ENCODE peak calls at places on chromosome 9, in seven cellular contexts. One of them, this sample, is unnamed.

GRCh38 chr9:134175808-134176598 is 11.6 kb upstream of the RNU6ATAC start:
- DNase-seq in mesenchymal stem cell: no peak
- DNase-seq in H9: no peak
- DNase-seq in neuronal stem cell: no peak
- DNase-seq in mesendoderm: no peak
- DNase-seq in H1: no peak
- DNase-seq in trophoblast cell: no peak
- DNase-seq in this sample: no peak

GRCh38 chr9:522658-523057 is 308.0 kb downstream of the DOCK8 start:
- DNase-seq in mesenchymal stem cell: no peak
- DNase-seq in H9: no peak
- DNase-seq in neuronal stem cell: no peak
- DNase-seq in mesendoderm: no peak
- DNase-seq in H1: no peak
- DNase-seq in trophoblast cell: no peak
- DNase-seq in this sample: no peak

GRCh38 chr9:88786291-88787054 is 204.8 kb upstream of the S1PR3 start:
- DNase-seq in mesenchymal stem cell: no peak
- DNase-seq in H9: no peak
- DNase-seq in neuronal stem cell: no peak
- DNase-seq in mesendoderm: no peak
- DNase-seq in H1: peak; percentile 33
- DNase-seq in trophoblast cell: no peak
- DNase-seq in this sample: peak; percentile 24

GRCh38 chr9:82117025-82117424 is 128.5 kb downstream of the SPATA31D1 start:
- DNase-seq in mesenchymal stem cell: no peak
- DNase-seq in H9: no peak
- DNase-seq in neuronal stem cell: no peak
- DNase-seq in mesendoderm: no peak
- DNase-seq in H1: no peak
- DNase-seq in trophoblast cell: no peak
- DNase-seq in this sample: no peak

GRCh38 chr9:31259824-31260223 is 1124.6 kb upstream of the ACO1 start:
- DNase-seq in mesenchymal stem cell: no peak
- DNase-seq in H9: no peak
- DNase-seq in neuronal stem cell: no peak
- DNase-seq in mesendoderm: no peak
- DNase-seq in H1: no peak
- DNase-seq in trophoblast cell: no peak
- DNase-seq in this sample: no peak

GRCh38 chr9:27538668-27539067 is 9.1 kb upstream of the MOB3B start:
- DNase-seq in mesenchymal stem cell: no peak
- DNase-seq in H9: no peak
- DNase-seq in neuronal stem cell: no peak
- DNase-seq in mesendoderm: no peak
- DNase-seq in H1: no peak
- DNase-seq in trophoblast cell: no peak
- DNase-seq in this sample: no peak

GRCh38 chr9:123753011-123753410 is 176.9 kb downstream of the DENND1A start:
- DNase-seq in mesenchymal stem cell: no peak
- DNase-seq in H9: no peak
- DNase-seq in neuronal stem cell: no peak
- DNase-seq in mesendoderm: no peak
- DNase-seq in H1: no peak
- DNase-seq in trophoblast cell: no peak
- DNase-seq in this sample: no peak

GRCh38 chr9:92706218-92706940 is 36.4 kb upstream of the IPPK start:
- DNase-seq in mesenchymal stem cell: no peak
- DNase-seq in H9: peak; percentile 79
- DNase-seq in neuronal stem cell: no peak
- DNase-seq in mesendoderm: peak; percentile 78
- DNase-seq in H1: peak; percentile 69
- DNase-seq in trophoblast cell: peak; percentile 68
- DNase-seq in this sample: no peak

GRCh38 chr9:110251212-110251611 is 5.1 kb downstream of the TXN start:
- DNase-seq in mesenchymal stem cell: peak; percentile 0
- DNase-seq in H9: no peak
- DNase-seq in neuronal stem cell: no peak
- DNase-seq in mesendoderm: no peak
- DNase-seq in H1: no peak
- DNase-seq in trophoblast cell: no peak
- DNase-seq in this sample: no peak

GRCh38 chr9:15485836-15486678 is 24.7 kb downstream of the PSIP1 start:
- DNase-seq in mesenchymal stem cell: peak; percentile 42
- DNase-seq in H9: no peak
- DNase-seq in neuronal stem cell: no peak
- DNase-seq in mesendoderm: peak; percentile 31
- DNase-seq in H1: no peak
- DNase-seq in trophoblast cell: peak; percentile 34
- DNase-seq in this sample: peak; percentile 54

GRCh38 chr9:36164361-36164760 is 4.8 kb upstream of the CCIN start:
- DNase-seq in mesenchymal stem cell: no peak
- DNase-seq in H9: no peak
- DNase-seq in neuronal stem cell: no peak
- DNase-seq in mesendoderm: peak; percentile 19
- DNase-seq in H1: no peak
- DNase-seq in trophoblast cell: no peak
- DNase-seq in this sample: no peak

GRCh38 chr9:93592389-93593021 is 16.1 kb downstream of the PHF2 start:
- DNase-seq in mesenchymal stem cell: no peak
- DNase-seq in H9: peak; percentile 85
- DNase-seq in neuronal stem cell: no peak
- DNase-seq in mesendoderm: peak; percentile 86
- DNase-seq in H1: peak; percentile 57
- DNase-seq in trophoblast cell: no peak
- DNase-seq in this sample: no peak

GRCh38 chr9:135410831-135411473 is 68.6 kb upstream of the PPP1R26 start:
- DNase-seq in mesenchymal stem cell: no peak
- DNase-seq in H9: peak; percentile 56
- DNase-seq in neuronal stem cell: no peak
- DNase-seq in mesendoderm: peak; percentile 21
- DNase-seq in H1: peak; percentile 56
- DNase-seq in trophoblast cell: no peak
- DNase-seq in this sample: no peak

GRCh38 chr9:11551106-11551505 is 938.3 kb upstream of the PTPRD start:
- DNase-seq in mesenchymal stem cell: no peak
- DNase-seq in H9: no peak
- DNase-seq in neuronal stem cell: no peak
- DNase-seq in mesendoderm: no peak
- DNase-seq in H1: no peak
- DNase-seq in trophoblast cell: no peak
- DNase-seq in this sample: no peak

GRCh38 chr9:116274293-116274692 is 120.7 kb downstream of the PAPPA start:
- DNase-seq in mesenchymal stem cell: peak; percentile 91
- DNase-seq in H9: no peak
- DNase-seq in neuronal stem cell: no peak
- DNase-seq in mesendoderm: peak; percentile 17
- DNase-seq in H1: no peak
- DNase-seq in trophoblast cell: no peak
- DNase-seq in this sample: peak; percentile 89

GRCh38 chr9:133460405-133461175 is 812 bp downstream of the CACFD1 start:
- DNase-seq in mesenchymal stem cell: peak; percentile 50
- DNase-seq in H9: peak; percentile 82
- DNase-seq in neuronal stem cell: peak; percentile 49
- DNase-seq in mesendoderm: peak; percentile 74
- DNase-seq in H1: peak; percentile 78
- DNase-seq in trophoblast cell: peak; percentile 67
- DNase-seq in this sample: no peak

GRCh38 chr9:85978496-85978895 is 37.5 kb downstream of the NAA35 start:
- DNase-seq in mesenchymal stem cell: peak; percentile 8
- DNase-seq in H9: no peak
- DNase-seq in neuronal stem cell: no peak
- DNase-seq in mesendoderm: no peak
- DNase-seq in H1: no peak
- DNase-seq in trophoblast cell: no peak
- DNase-seq in this sample: peak; percentile 27

GRCh38 chr9:74333633-74334032 is 163.5 kb upstream of the RORB start:
- DNase-seq in mesenchymal stem cell: no peak
- DNase-seq in H9: no peak
- DNase-seq in neuronal stem cell: no peak
- DNase-seq in mesendoderm: no peak
- DNase-seq in H1: no peak
- DNase-seq in trophoblast cell: no peak
- DNase-seq in this sample: no peak

GRCh38 chr9:119074017-119074416 is 295.2 kb downstream of the BRINP1 start:
- DNase-seq in mesenchymal stem cell: no peak
- DNase-seq in H9: no peak
- DNase-seq in neuronal stem cell: no peak
- DNase-seq in mesendoderm: no peak
- DNase-seq in H1: no peak
- DNase-seq in trophoblast cell: no peak
- DNase-seq in this sample: no peak

GRCh38 chr9:131693163-131693562 is 46.7 kb downstream of the RAPGEF1 start:
- DNase-seq in mesenchymal stem cell: no peak
- DNase-seq in H9: no peak
- DNase-seq in neuronal stem cell: no peak
- DNase-seq in mesendoderm: no peak
- DNase-seq in H1: no peak
- DNase-seq in trophoblast cell: no peak
- DNase-seq in this sample: no peak

GRCh38 chr9:78828521-78828920 is 531.6 kb downstream of the PSAT1 start:
- DNase-seq in mesenchymal stem cell: no peak
- DNase-seq in H9: no peak
- DNase-seq in neuronal stem cell: no peak
- DNase-seq in mesendoderm: no peak
- DNase-seq in H1: no peak
- DNase-seq in trophoblast cell: no peak
- DNase-seq in this sample: no peak

GRCh38 chr9:102237520-102237919 is 499.1 kb upstream of the GRIN3A start:
- DNase-seq in mesenchymal stem cell: no peak
- DNase-seq in H9: no peak
- DNase-seq in neuronal stem cell: no peak
- DNase-seq in mesendoderm: no peak
- DNase-seq in H1: no peak
- DNase-seq in trophoblast cell: no peak
- DNase-seq in this sample: no peak

GRCh38 chr9:22657713-22658112 is 211.1 kb downstream of the DMRTA1 start:
- DNase-seq in mesenchymal stem cell: no peak
- DNase-seq in H9: no peak
- DNase-seq in neuronal stem cell: no peak
- DNase-seq in mesendoderm: no peak
- DNase-seq in H1: no peak
- DNase-seq in trophoblast cell: no peak
- DNase-seq in this sample: no peak

GRCh38 chr9:22649384-22649783 is 202.8 kb downstream of the DMRTA1 start:
- DNase-seq in mesenchymal stem cell: no peak
- DNase-seq in H9: no peak
- DNase-seq in neuronal stem cell: no peak
- DNase-seq in mesendoderm: no peak
- DNase-seq in H1: no peak
- DNase-seq in trophoblast cell: no peak
- DNase-seq in this sample: peak; percentile 25

GRCh38 chr9:22650145-22650544 is 203.5 kb downstream of the DMRTA1 start:
- DNase-seq in mesenchymal stem cell: no peak
- DNase-seq in H9: no peak
- DNase-seq in neuronal stem cell: no peak
- DNase-seq in mesendoderm: no peak
- DNase-seq in H1: no peak
- DNase-seq in trophoblast cell: no peak
- DNase-seq in this sample: no peak

DNA sequence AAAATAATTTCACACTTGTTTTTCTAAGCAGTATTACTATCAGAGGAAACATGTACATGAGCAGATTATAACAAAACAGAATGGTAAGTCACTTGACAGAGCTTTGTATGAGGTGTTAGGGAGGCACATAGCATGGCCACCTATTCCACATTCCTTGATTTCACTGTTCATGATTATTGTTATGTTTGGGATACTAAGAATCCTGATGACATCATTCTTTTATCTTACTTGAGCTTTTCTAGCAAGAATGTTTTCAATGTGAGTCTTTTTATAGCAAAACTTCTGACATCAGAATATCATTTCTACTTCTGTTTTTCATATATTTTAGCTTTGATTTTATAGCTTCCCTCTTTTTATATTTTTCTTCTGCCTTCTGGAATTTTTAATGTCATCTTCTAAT is 208.2 kb downstream of the DMRTA1 start:
- DNase-seq in mesenchymal stem cell: no peak
- DNase-seq in H9: no peak
- DNase-seq in neuronal stem cell: no peak
- DNase-seq in mesendoderm: no peak
- DNase-seq in H1: no peak
- DNase-seq in trophoblast cell: no peak
- DNase-seq in this sample: no peak
- H2AK5ac ChIP-seq in mesenchymal stem cell: no peak overlapping the region
- H2AK5ac ChIP-seq in H9: no peak overlapping the region
- H2AK5ac ChIP-seq in neuronal stem cell: no peak overlapping the region
- H2AK5ac ChIP-seq in mesendoderm: no peak overlapping the region
- H2AK5ac ChIP-seq in H1: no peak overlapping the region
- H2AK5ac ChIP-seq in trophoblast cell: no peak overlapping the region
- H2AK5ac ChIP-seq in this sample: no peak overlapping the region

DNA sequence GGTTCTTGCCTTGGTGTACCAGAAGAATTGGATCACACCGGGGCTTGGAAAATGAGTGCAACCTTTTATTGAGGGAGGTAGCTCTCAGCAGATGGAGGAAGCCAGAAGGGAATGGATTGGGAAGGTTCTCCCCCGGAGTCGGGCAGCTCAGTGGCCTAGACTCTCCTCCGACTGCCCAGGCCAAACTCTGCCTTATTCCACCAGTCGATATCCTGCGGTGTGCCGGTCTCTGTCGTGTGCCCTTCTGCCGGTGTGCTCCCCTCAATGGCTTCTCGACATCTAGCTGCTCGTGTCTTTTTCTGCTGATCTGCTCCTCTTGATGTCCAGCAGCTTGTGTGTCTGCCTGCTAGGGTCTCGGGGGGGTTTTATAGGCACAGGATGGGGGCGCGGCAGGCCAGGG is 87.4 kb upstream of the CCL21 start:
- DNase-seq in mesenchymal stem cell: no peak
- DNase-seq in H9: no peak
- DNase-seq in neuronal stem cell: no peak
- DNase-seq in mesendoderm: no peak
- DNase-seq in H1: no peak
- DNase-seq in trophoblast cell: no peak
- DNase-seq in this sample: no peak
- H2AK5ac ChIP-seq in mesenchymal stem cell: no peak overlapping the region
- H2AK5ac ChIP-seq in H9: no peak overlapping the region
- H2AK5ac ChIP-seq in neuronal stem cell: no peak overlapping the region
- H2AK5ac ChIP-seq in mesendoderm: no peak overlapping the region
- H2AK5ac ChIP-seq in H1: no peak overlapping the region
- H2AK5ac ChIP-seq in trophoblast cell: no peak overlapping the region
- H2AK5ac ChIP-seq in this sample: no peak overlapping the region

DNA sequence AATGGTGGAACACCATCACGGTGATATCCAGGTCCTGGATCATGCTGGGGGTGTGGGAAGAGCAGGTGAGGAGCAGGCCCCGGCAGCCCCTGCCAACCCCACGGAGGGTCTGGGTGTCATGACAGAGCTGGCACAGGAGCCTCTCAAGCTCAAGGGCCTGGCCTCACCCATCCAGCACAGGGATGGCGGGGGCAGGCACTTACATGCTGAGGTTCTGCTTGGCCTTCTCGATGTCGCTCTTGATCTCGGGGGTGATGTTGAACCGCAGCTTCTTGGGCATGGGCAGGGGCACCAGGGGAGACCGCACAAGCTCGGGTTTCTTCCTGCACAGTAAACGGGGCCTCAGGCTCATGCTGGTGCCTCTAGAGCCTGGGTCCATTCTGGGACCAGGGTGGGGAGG is 12.3 kb downstream of the CRAT start:
- DNase-seq in mesenchymal stem cell: no peak
- DNase-seq in H9: no peak
- DNase-seq in neuronal stem cell: no peak
- DNase-seq in mesendoderm: no peak
- DNase-seq in H1: no peak
- DNase-seq in trophoblast cell: no peak
- DNase-seq in this sample: no peak
- H2AK5ac ChIP-seq in mesenchymal stem cell: no peak overlapping the region
- H2AK5ac ChIP-seq in H9: no peak overlapping the region
- H2AK5ac ChIP-seq in neuronal stem cell: no peak overlapping the region
- H2AK5ac ChIP-seq in mesendoderm: no peak overlapping the region
- H2AK5ac ChIP-seq in H1: no peak overlapping the region
- H2AK5ac ChIP-seq in trophoblast cell: no peak overlapping the region
- H2AK5ac ChIP-seq in this sample: no peak overlapping the region

GRCh38 chr9:75953218-75953617 is 62.7 kb downstream of the PCSK5 start:
- DNase-seq in mesenchymal stem cell: peak; percentile 41
- DNase-seq in H9: no peak
- DNase-seq in neuronal stem cell: no peak
- DNase-seq in mesendoderm: peak; percentile 38
- DNase-seq in H1: no peak
- DNase-seq in trophoblast cell: peak; percentile 59
- DNase-seq in this sample: no peak
- H2AK5ac ChIP-seq in mesenchymal stem cell: no peak overlapping the region
- H2AK5ac ChIP-seq in H9: no peak overlapping the region
- H2AK5ac ChIP-seq in neuronal stem cell: no peak overlapping the region
- H2AK5ac ChIP-seq in mesendoderm: no peak overlapping the region
- H2AK5ac ChIP-seq in H1: no peak overlapping the region
- H2AK5ac ChIP-seq in trophoblast cell: no peak overlapping the region
- H2AK5ac ChIP-seq in this sample: no peak overlapping the region